ENCODE peak calls at places on chromosomes 7 and 10, in eight cellular contexts. G is endothelial cell, A is progenitor cell of endocrine pancreas, Y is colonic mucosa, C is neural crest cell, W is bronchial epithelial cell, P is right lobe of liver, T is GM23338. D is an unnamed sample.

GRCh38 chr7:137898839-137899681 is 52.3 kb upstream of the DGKI start:
- DNase-seq in Y (peak; percentile 85), P (peak; percentile 83), A (peak; percentile 71), T (peak; percentile 93), W (peak; percentile 46), C (peak; percentile 84), G (peak; percentile 90), D (peak; percentile 93)

GRCh38 chr10:45044290-45044689 is 43.6 kb downstream of the ZNF22 start:
- DNase-seq in W (no peak), C (no peak), T (peak; percentile 84), A (no peak), P (no peak), G (no peak), Y (no peak), D (no peak)

GRCh38 chr10:6226216-6226615 is 23.5 kb downstream of the PFKFB3 start:
- DNase-seq in Y (no peak), W (no peak), C (no peak), A (no peak), T (no peak), G (no peak), P (no peak), D (no peak)

GRCh38 chr7:76080211-76080610 is 32.3 kb downstream of the MDH2 start:
- DNase-seq in Y (no peak), G (no peak), C (no peak), A (no peak), T (no peak), W (no peak), P (no peak), D (no peak)

GRCh38 chr10:79049931-79050895 is 18.6 kb upstream of the ZMIZ1 start:
- DNase-seq in Y (peak; percentile 19), G (no peak), P (no peak), A (no peak), C (no peak), T (no peak), W (peak; percentile 54), D (no peak)

GRCh38 chr7:113562242-113562641 is 356.6 kb downstream of the PPP1R3A start:
- DNase-seq in T (no peak), C (no peak), Y (no peak), P (no peak), A (no peak), W (no peak), G (no peak), D (no peak)

GRCh38 chr7:75611557-75612178 is 119.5 kb downstream of the SPDYE5 start:
- DNase-seq in W (no peak), P (peak; percentile 95), A (no peak), C (peak; percentile 58), T (peak; percentile 57), Y (no peak), G (peak; percentile 34), D (no peak)

GRCh38 chr7:116785851-116786250 is 76.5 kb upstream of the CAPZA2 start:
- DNase-seq in W (no peak), A (no peak), G (no peak), P (no peak), C (no peak), Y (no peak), T (no peak), D (no peak)

GRCh38 chr7:123270553-123270952 is 70.8 kb upstream of the SLC13A1 start:
- DNase-seq in Y (no peak), A (no peak), T (no peak), P (no peak), G (no peak), C (no peak), W (no peak), D (no peak)

GRCh38 chr10:48548531-48549135 is 56.2 kb downstream of the ARHGAP22 start:
- DNase-seq in A (no peak), C (no peak), P (no peak), T (no peak), Y (peak; percentile 14), G (no peak), W (no peak), D (peak; percentile 74)

GRCh38 chr10:114694062-114694461 is 36.0 kb upstream of the ABLIM1 start:
- DNase-seq in W (no peak), T (no peak), C (no peak), A (no peak), G (no peak), P (no peak), Y (no peak), D (no peak)

GRCh38 chr10:47118326-47118725 is 181.7 kb upstream of the GDF10 start:
- DNase-seq in A (no peak), G (no peak), P (no peak), Y (no peak), T (no peak), W (no peak), C (no peak), D (no peak)

GRCh38 chr7:84658286-84658685 is 463.7 kb upstream of the SEMA3A start:
- DNase-seq in P (no peak), G (no peak), Y (no peak), A (no peak), T (no peak), W (no peak), C (no peak), D (no peak)

GRCh38 chr10:79165068-79165467 is 96.3 kb downstream of the ZMIZ1 start:
- DNase-seq in Y (no peak), P (no peak), A (no peak), T (no peak), G (no peak), W (no peak), C (no peak), D (no peak)

GRCh38 chr10:117075064-117075463 is 63.0 kb downstream of the VAX1 start:
- DNase-seq in A (no peak), T (no peak), W (peak; percentile 57), P (no peak), Y (no peak), G (no peak), C (no peak), D (no peak)

GRCh38 chr10:71744897-71745658 is 25.5 kb upstream of the C10orf105 start:
- DNase-seq in W (no peak), P (no peak), Y (peak; percentile 17), A (no peak), T (no peak), C (no peak), G (no peak), D (no peak)

GRCh38 chr10:21161090-21161625 is 264.0 kb upstream of the NEBL start:
- DNase-seq in T (no peak), W (no peak), Y (no peak), P (no peak), G (no peak), A (no peak), C (no peak), D (no peak)

GRCh38 chr7:2033586-2034135 is 199.1 kb downstream of the MAD1L1 start:
- DNase-seq in P (peak; percentile 6), C (no peak), A (no peak), W (no peak), T (no peak), G (no peak), Y (no peak), D (no peak)

GRCh38 chr10:123995082-123995460 is 98.3 kb downstream of the CHST15 start:
- DNase-seq in Y (no peak), A (no peak), P (no peak), T (no peak), W (no peak), G (no peak), C (no peak), D (no peak)

GRCh38 chr7:47938574-47939165 is 9.6 kb downstream of the PKD1L1 start:
- DNase-seq in G (no peak), C (no peak), A (no peak), W (no peak), T (no peak), Y (no peak), P (no peak), D (peak; percentile 54)

GRCh38 chr10:42367532-42368230 is 270.7 kb downstream of the ZNF33B start:
- DNase-seq in W (peak; percentile 51), P (peak; percentile 57), G (no peak), T (peak; percentile 93), C (no peak), A (no peak), Y (peak; percentile 85), D (no peak)

GRCh38 chr7:132102426-132102825 is 473.8 kb downstream of the PLXNA4 start:
- DNase-seq in P (no peak), Y (no peak), T (no peak), G (no peak), C (no peak), W (no peak), A (no peak), D (no peak)

GRCh38 chr7:95373323-95373722 is 22.9 kb downstream of the PON3 start:
- DNase-seq in A (no peak), P (no peak), T (no peak), W (no peak), G (no peak), C (no peak), Y (no peak), D (no peak)
- TF ChIP-seq CTCF in A (no peak), P (no peak), T (peak; percentile 16), W (no peak), G (no peak), C (no peak), Y (no peak), D (no peak)

GRCh38 chr10:32207544-32207943 is 139.4 kb downstream of the EPC1 start:
- DNase-seq in Y (peak; percentile 77), P (peak; percentile 38), T (peak; percentile 69), C (no peak), G (peak; percentile 56), A (peak; percentile 33), W (peak; percentile 43), D (no peak)
- TF ChIP-seq CTCF in Y (peak; percentile 78), P (peak; percentile 57), T (peak; percentile 83), C (peak; percentile 71), G (peak; percentile 69), A (peak; percentile 80), W (peak; percentile 76), D (peak; percentile 62)

GRCh38 chr10:82934947-82935346 is 1060.0 kb downstream of the NRG3 start:
- DNase-seq in A (no peak), G (no peak), T (no peak), P (no peak), W (no peak), C (no peak), Y (no peak), D (no peak)

GRCh38 chr10:82932426-82932825 is 1057.4 kb downstream of the NRG3 start:
- DNase-seq in T (no peak), P (no peak), Y (no peak), A (no peak), W (no peak), G (no peak), C (no peak), D (no peak)

GRCh38 chr10:82938331-82938730 is 1063.3 kb downstream of the NRG3 start:
- DNase-seq in P (no peak), C (no peak), G (no peak), W (no peak), A (no peak), T (no peak), Y (no peak), D (no peak)

DNA sequence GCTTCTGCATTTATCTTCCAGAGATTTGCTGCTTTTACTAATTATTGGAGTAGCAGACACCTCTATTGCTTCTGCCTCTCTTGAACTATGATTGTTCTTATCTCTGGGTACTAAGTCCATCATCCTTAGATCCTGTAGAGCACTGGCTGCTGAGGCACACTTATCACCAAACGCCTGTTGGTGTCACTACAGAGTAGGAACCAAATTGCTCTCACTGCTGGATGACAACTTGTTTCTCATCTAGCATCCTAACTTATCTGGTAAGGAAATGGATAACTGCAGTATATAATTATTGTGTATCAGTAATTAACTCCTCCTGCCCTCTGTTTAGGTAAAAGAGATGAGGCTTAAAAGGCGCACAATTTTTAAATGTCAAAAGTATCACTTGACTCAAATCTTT is 1059.4 kb downstream of the NRG3 start:
- DNase-seq in W (no peak), Y (no peak), A (no peak), P (no peak), G (no peak), T (peak; percentile 47), C (no peak), D (no peak)
- TF ChIP-seq CTCF in W (no peak), Y (no peak), A (peak; percentile 18), P (peak; percentile 33), G (no peak), T (peak; percentile 59), C (peak; percentile 48), D (peak; percentile 47)

GRCh38 chr7:88040694-88041093 is 106.6 kb downstream of the ADAM22 start:
- DNase-seq in A (no peak), T (no peak), W (no peak), C (no peak), G (no peak), Y (no peak), P (no peak), D (no peak)
- TF ChIP-seq CTCF in A (no peak), T (no peak), W (no peak), C (no peak), G (no peak), Y (no peak), P (no peak), D (no peak)

D was measured in osteocyte.